ENCODE peak calls at places on chromosomes 4 and X, in nine cellular contexts. C is transverse colon, P is breast epithelium, M is SK-N-SH, T is stomach, X is suprapubic skin, A is HCT116, W is GM23338, K is endothelial cell of umbilical vein. Z is an unnamed sample.

GRCh38 chrX:45765726-45766125 is 565.0 kb upstream of the DIPK2B start:
- DNase-seq in C (no peak), P (no peak), M (no peak), T (no peak), X (no peak), A (no peak), W (no peak), K (no peak), Z (no peak)

GRCh38 chr4:76689079-76689817 is 208.7 kb downstream of the SOWAHB start:
- DNase-seq in C (peak), P (peak), M (peak), T (peak), X (no peak), A (peak), W (peak), K (peak), Z (no peak)

GRCh38 chrX:23742174-23742692 is 843 bp downstream of the ACOT9 start:
- DNase-seq in C (peak), P (peak), M (peak), T (peak), X (peak), A (no peak), W (peak), K (peak), Z (peak)

GRCh38 chrX:109770780-109771179 is 37.7 kb upstream of the ACSL4 start:
- DNase-seq in C (no peak), P (no peak), M (no peak), T (no peak), X (no peak), A (no peak), W (no peak), K (no peak), Z (no peak)

GRCh38 chr4:76533314-76533713 is 98.3 kb downstream of the SHROOM3 start:
- DNase-seq in C (no peak), P (no peak), M (no peak), T (no peak), X (no peak), A (no peak), W (no peak), K (no peak), Z (no peak)

GRCh38 chr4:173074501-173074946 is 94.1 kb upstream of the GALNT7 start:
- DNase-seq in C (no peak), P (no peak), M (no peak), T (peak), X (no peak), A (peak), W (peak), K (no peak), Z (no peak)

GRCh38 chr4:17111959-17112659 is 213.7 kb upstream of the LDB2 start:
- DNase-seq in C (no peak), P (no peak), M (peak), T (no peak), X (no peak), A (no peak), W (peak), K (no peak), Z (no peak)

GRCh38 chr4:83606898-83607297 is 71.0 kb downstream of the GPAT3 start:
- DNase-seq in C (no peak), P (no peak), M (no peak), T (no peak), X (no peak), A (no peak), W (no peak), K (no peak), Z (no peak)

GRCh38 chrX:118218940-118219339 is 102.3 kb upstream of the KLHL13 start:
- DNase-seq in C (no peak), P (no peak), M (no peak), T (no peak), X (no peak), A (no peak), W (no peak), K (no peak), Z (no peak)

GRCh38 chr4:37976991-37977470 is 16.8 kb downstream of the PTTG2 start:
- DNase-seq in C (peak), P (peak), M (peak), T (peak), X (peak), A (peak), W (peak), K (peak), Z (peak)

GRCh38 chrX:2272337-2272736 is 228.4 kb downstream of the DHRSX start:
- DNase-seq in C (no peak), P (no peak), M (no peak), T (no peak), X (peak), A (no peak), W (peak), K (no peak), Z (no peak)

GRCh38 chr4:145557720-145558119 is 61.5 kb upstream of the MMAA start:
- DNase-seq in C (peak), P (no peak), M (peak), T (peak), X (no peak), A (peak), W (peak), K (peak), Z (peak)

GRCh38 chrX:341541-342101 is 23.0 kb upstream of the GTPBP6 start:
- DNase-seq in C (no peak), P (no peak), M (no peak), T (no peak), X (peak), A (no peak), W (no peak), K (no peak), Z (peak)

GRCh38 chrX:53088136-53088974 is 5.6 kb upstream of the KANTR start:
- DNase-seq in C (peak), P (peak), M (peak), T (peak), X (peak), A (no peak), W (peak), K (peak), Z (peak)

GRCh38 chrX:131607796-131608369 is 64.0 kb downstream of the OR13H1 start:
- DNase-seq in C (no peak), P (no peak), M (no peak), T (no peak), X (no peak), A (no peak), W (no peak), K (no peak), Z (no peak)

GRCh38 chrX:154607370-154607769 is 11.7 kb downstream of the CTAG1B start:
- DNase-seq in C (no peak), P (peak), M (no peak), T (no peak), X (no peak), A (no peak), W (no peak), K (no peak), Z (no peak)

GRCh38 chr4:168028568-168028967 is 63.8 kb upstream of the ANXA10 start:
- DNase-seq in C (no peak), P (no peak), M (peak), T (peak), X (no peak), A (peak), W (no peak), K (peak), Z (no peak)

GRCh38 chrX:11129546-11129945 is 18.4 kb downstream of the HCCS start:
- DNase-seq in C (no peak), P (no peak), M (no peak), T (no peak), X (no peak), A (no peak), W (peak), K (no peak), Z (no peak)

GRCh38 chr4:1171306-1172227 is 816 bp downstream of the SPON2 start:
- DNase-seq in C (peak), P (no peak), M (peak), T (no peak), X (peak), A (no peak), W (peak), K (no peak), Z (peak)

GRCh38 chr4:15893967-15894366 is 44.6 kb downstream of the FGFBP1 start:
- DNase-seq in C (no peak), P (no peak), M (no peak), T (no peak), X (no peak), A (peak), W (no peak), K (no peak), Z (no peak)

GRCh38 chrX:133965321-133965720 is 20.1 kb downstream of the GPC3 start:
- DNase-seq in C (no peak), P (no peak), M (no peak), T (no peak), X (no peak), A (no peak), W (no peak), K (no peak), Z (no peak)

GRCh38 chrX:39492495-39493162 is 605.1 kb downstream of the BCOR start:
- DNase-seq in C (no peak), P (no peak), M (no peak), T (no peak), X (no peak), A (no peak), W (no peak), K (no peak), Z (no peak)

GRCh38 chrX:123340691-123341090 is 156.6 kb downstream of the GRIA3 start:
- DNase-seq in C (no peak), P (no peak), M (no peak), T (no peak), X (no peak), A (no peak), W (no peak), K (no peak), Z (no peak)

GRCh38 chr4:1775731-1776500 is 17.2 kb upstream of the FGFR3 start:
- DNase-seq in C (no peak), P (no peak), M (peak), T (no peak), X (no peak), A (no peak), W (no peak), K (no peak), Z (no peak)

GRCh38 chr4:124534133-124534532 is 178.4 kb downstream of the ANKRD50 start:
- DNase-seq in C (no peak), P (no peak), M (no peak), T (no peak), X (no peak), A (no peak), W (no peak), K (no peak), Z (no peak)

GRCh38 chr4:168656055-168656660 is 159.3 kb downstream of the PALLD start:
- DNase-seq in C (no peak), P (no peak), M (no peak), T (no peak), X (no peak), A (no peak), W (no peak), K (no peak), Z (no peak)

GRCh38 chrX:112997991-112998390 is 157.4 kb upstream of the AMOT start:
- DNase-seq in C (no peak), P (no peak), M (no peak), T (no peak), X (no peak), A (no peak), W (no peak), K (no peak), Z (no peak)

GRCh38 chr4:187562345-187562744 is 433.2 kb upstream of the ZFP42 start:
- DNase-seq in C (no peak), P (no peak), M (no peak), T (no peak), X (no peak), A (no peak), W (no peak), K (no peak), Z (no peak)

GRCh38 chr4:140789752-140790151 is 33.6 kb upstream of the TBC1D9 start:
- DNase-seq in C (no peak), P (no peak), M (no peak), T (no peak), X (no peak), A (no peak), W (no peak), K (no peak), Z (no peak)

GRCh38 chr4:84985952-84986351 is 19.5 kb upstream of the WDFY3 start:
- DNase-seq in C (no peak), P (no peak), M (no peak), T (no peak), X (no peak), A (peak), W (no peak), K (no peak), Z (no peak)

GRCh38 chr4:24686866-24687672 is 102.7 kb upstream of the DHX15 start:
- DNase-seq in C (peak), P (no peak), M (peak), T (peak), X (no peak), A (peak), W (peak), K (peak), Z (no peak)

GRCh38 chr4:6362896-6363295 is 93.2 kb downstream of the WFS1 start:
- DNase-seq in C (no peak), P (no peak), M (no peak), T (no peak), X (no peak), A (no peak), W (peak), K (peak), Z (no peak)

GRCh38 chr4:7210818-7211217 is 18.5 kb downstream of the SORCS2 start:
- DNase-seq in C (no peak), P (no peak), M (no peak), T (no peak), X (no peak), A (no peak), W (no peak), K (no peak), Z (no peak)

GRCh38 chrX:146054311-146054710 is 236.7 kb downstream of the SLITRK2 start:
- DNase-seq in C (no peak), P (no peak), M (no peak), T (no peak), X (no peak), A (no peak), W (no peak), K (no peak), Z (no peak)

GRCh38 chrX:108163333-108164082 is 71.9 kb downstream of the ATG4A start:
- DNase-seq in C (no peak), P (no peak), M (no peak), T (no peak), X (no peak), A (no peak), W (no peak), K (no peak), Z (no peak)

DNA sequence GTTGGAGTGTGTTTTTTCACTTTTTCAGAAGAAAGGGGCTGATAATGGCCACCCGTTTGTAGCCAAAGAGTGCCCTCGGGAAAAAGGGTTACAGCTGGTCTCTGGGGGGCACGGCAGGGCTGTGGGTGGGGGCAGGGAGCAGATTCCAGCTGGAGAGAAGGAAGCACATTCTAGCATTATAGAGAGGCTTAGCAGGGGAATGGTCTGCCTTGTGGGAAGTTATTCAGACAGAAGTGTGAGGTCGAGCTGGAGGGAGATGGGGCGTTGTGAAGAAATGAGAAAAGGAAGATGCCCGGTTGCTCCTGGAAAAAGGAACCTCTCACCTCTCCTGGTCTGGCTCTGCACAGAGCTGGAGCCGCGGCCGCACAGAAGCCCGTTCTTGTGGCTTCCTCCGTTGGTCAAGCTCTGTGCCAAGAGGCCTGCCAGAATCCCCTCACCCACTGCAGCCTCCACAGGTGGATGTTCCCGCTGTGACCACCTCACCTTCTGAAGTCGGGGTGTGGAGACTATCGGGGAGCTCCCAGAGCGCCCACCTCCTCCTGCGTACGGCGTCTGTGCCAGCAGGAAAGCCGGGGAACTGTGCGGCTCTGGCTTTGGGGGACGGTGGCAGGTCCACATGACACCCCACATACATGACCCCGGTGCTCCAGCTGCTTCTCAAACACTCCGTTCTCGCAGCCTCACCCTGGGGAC is 52.4 kb upstream of the HGFAC start:
- DNase-seq in C (no peak), P (no peak), M (no peak), T (no peak), X (peak), A (no peak), W (no peak), K (no peak), Z (peak)
- TF ChIP-seq POLR2AphosphoS5 in C (no peak), P (no peak), M (no peak), T (no peak), X (no peak), A (no peak), W (no peak), K (no peak), Z (no peak)

DNA sequence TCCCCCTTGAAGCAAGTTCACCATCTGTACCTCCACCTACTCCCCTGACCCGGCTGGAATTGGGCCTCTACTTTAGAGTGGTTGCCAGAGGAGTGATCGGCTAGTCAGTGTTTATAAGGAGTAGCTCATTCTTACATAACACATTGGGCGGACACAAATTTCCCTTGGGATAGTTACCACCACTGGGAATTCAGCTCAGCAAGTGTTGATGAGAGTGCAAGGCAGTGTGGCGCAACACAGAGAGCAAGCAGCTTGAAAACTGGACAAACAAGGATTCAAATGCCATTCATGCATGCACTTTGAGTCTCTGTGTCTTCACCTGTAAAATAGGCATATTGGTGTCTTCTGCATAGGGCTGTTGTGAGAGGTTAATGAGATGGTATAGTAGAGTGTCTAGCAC is 92.7 kb downstream of the STK32B start:
- DNase-seq in C (no peak), P (no peak), M (no peak), T (no peak), X (no peak), A (no peak), W (no peak), K (no peak), Z (no peak)
- TF ChIP-seq CTCF in C (no peak), P (no peak), M (no peak), T (no peak), X (no peak), A (no peak), W (no peak), K (no peak), Z (no peak)

GRCh38 chr4:153481474-153481873 is 15.3 kb downstream of the TMEM131L start:
- DNase-seq in C (no peak), P (no peak), M (no peak), T (no peak), X (no peak), A (no peak), W (no peak), K (no peak), Z (no peak)

GRCh38 chr4:153485860-153486259 is 19.7 kb downstream of the TMEM131L start:
- DNase-seq in C (no peak), P (no peak), M (no peak), T (no peak), X (no peak), A (no peak), W (no peak), K (no peak), Z (no peak)

GRCh38 chr4:153485374-153485773 is 19.2 kb downstream of the TMEM131L start:
- DNase-seq in C (no peak), P (no peak), M (no peak), T (no peak), X (no peak), A (no peak), W (no peak), K (no peak), Z (no peak)

GRCh38 chr4:153486281-153487151 is 20.4 kb downstream of the TMEM131L start:
- DNase-seq in C (no peak), P (peak), M (no peak), T (peak), X (no peak), A (peak), W (peak), K (peak), Z (no peak)

DNA sequence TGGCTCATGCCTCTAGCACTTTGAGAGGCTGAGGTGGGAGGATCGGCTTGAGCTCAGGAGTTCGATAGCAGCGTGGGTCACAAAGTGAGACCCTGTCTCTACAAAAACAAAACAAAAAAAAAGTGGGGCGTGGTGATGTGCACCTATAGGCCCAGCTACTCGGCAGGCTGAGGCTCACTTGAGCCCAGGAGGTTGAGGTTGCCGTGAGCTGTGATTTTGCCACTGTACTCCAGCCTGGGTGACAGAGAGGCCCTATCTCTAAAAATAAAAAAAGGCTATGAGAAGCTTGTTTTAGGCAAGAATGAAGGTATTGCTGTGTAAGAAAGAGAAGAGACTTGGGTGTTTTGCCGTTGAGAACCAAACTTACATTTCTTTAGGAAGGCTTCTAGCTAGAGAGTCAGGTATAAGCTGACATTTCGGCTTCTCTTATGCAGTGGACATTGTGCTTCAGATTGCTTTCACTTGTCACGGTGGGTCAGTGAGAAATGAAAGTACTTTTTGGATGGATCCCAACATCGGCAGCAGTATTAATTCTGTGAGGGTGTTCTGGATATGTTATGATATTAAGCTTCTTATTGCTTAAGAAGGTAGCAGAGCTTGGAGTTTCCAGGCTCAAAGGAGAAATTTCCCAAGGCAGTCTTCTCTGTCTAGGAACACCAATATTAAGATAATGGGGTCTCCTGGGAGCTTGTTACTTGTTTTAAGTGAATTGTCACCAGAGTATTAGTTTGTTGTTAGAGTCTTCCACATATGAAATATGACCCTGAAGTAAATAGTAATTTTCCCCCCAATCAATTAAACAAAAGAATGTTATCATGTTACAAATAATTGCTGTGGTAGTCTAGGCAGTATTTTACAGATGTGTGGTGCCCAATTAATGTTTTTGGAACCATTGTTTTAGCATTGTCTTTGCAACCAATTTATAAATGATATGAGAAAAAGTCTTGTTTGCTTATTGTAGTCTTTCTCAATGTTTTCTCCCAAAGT is 17.6 kb downstream of the TMEM131L start:
- DNase-seq in C (no peak), P (no peak), M (no peak), T (no peak), X (no peak), A (no peak), W (no peak), K (peak), Z (no peak)
- H3K27ac ChIP-seq in C (peak), P (no peak), M (no peak), T (peak), X (no peak), A (no peak), W (peak), K (no peak), Z (peak)

DNA sequence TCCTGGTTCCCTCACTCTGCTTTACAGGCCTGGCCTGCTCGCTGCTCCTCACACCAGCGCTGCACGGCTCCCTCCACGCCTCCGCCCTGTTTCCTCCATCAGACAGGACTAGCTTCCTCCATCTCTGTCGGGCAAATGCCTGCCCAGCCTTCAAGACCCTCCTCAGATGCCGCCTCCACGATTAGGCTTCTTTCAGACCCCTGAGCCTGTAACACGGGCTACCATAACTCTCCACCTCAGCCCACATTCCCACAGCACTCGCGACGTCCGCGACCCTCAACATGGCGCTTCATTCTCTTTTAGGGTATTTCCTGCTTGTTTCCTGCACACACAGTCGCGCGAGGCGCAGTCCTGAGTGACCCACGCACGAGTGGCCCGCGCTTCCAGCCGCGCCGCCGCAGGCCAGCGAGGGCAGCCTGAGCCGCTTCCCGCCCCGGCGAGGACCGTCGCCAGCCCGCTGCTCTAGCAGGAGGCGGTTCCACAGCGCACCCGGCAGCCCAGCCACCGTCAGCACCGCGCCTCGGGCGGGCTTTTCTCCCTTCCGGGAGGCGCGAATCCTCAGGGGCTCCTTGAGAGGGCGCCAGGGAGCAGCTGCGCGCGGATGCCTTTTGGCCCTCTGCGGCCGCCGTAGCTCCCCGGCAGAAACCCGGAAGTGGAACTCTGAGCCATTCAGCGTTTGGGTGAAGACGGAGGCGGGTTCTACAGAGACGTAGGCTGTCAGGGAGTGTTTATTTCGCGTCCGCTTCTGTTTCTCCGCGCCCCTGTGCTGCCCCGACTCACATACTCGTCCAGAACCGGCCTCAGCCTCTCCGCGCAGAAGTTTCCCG is at the start of gene FRG1:
- DNase-seq in C (peak), P (peak), M (peak), T (peak), X (peak), A (peak), W (peak), K (peak), Z (peak)
- TF ChIP-seq POLR2AphosphoS5 in C (peak), P (peak), M (peak), T (peak), X (peak), A (peak), W (peak), K (peak), Z (peak)

Z was measured in sigmoid colon.